ENCODE peak calls at places on chromosomes 7 and 10, in seven cellular contexts. Y is Peyer's patch; N is gastrocnemius medialis; X is RWPE1; W is IMR-90; P is Calu3; B is CD8-positive, alpha-beta T cell. Z is an unnamed sample.

GRCh38 chr10:84310470-84310869 is 17.9 kb upstream of the CCSER2 start:
- DNase-seq in X (no peak), N (no peak), P (no peak), Y (no peak), B (no peak), W (peak; percentile 86), Z (no peak)

GRCh38 chr7:85184599-85185354 is 2.1 kb downstream of the SEMA3D start:
- DNase-seq in P (no peak), B (peak; percentile 8), X (no peak), Y (no peak), W (peak; percentile 37), N (no peak), Z (no peak)

GRCh38 chr10:100969175-100970075 is at the start of gene SEMA4G:
- DNase-seq in B (peak; percentile 34), X (peak; percentile 54), P (peak; percentile 58), N (no peak), W (peak; percentile 12), Y (peak; percentile 79), Z (no peak)

GRCh38 chr10:11204355-11204879 is 186.7 kb downstream of the CELF2 start:
- DNase-seq in W (no peak), P (no peak), B (peak; percentile 45), X (no peak), Y (no peak), N (no peak), Z (no peak)

GRCh38 chr10:115795964-115796363 is 477.0 kb downstream of the GFRA1 start:
- DNase-seq in W (no peak), B (no peak), P (no peak), N (no peak), X (no peak), Y (no peak), Z (no peak)

GRCh38 chr7:129169171-129169643 is 19.2 kb upstream of the SMO start:
- DNase-seq in B (peak; percentile 42), X (peak; percentile 20), W (no peak), Y (peak; percentile 61), P (peak; percentile 18), N (no peak), Z (no peak)

GRCh38 chr10:16967000-16967865 is 150.0 kb upstream of the RSU1 start:
- DNase-seq in B (no peak), W (peak; percentile 94), X (no peak), Y (no peak), N (no peak), P (no peak), Z (no peak)

GRCh38 chr7:111711426-111712065 is 149.3 kb upstream of the IMMP2L start:
- DNase-seq in X (no peak), P (no peak), Y (no peak), B (no peak), N (no peak), W (no peak), Z (no peak)

GRCh38 chr7:102810916-102811315 is 62.1 kb downstream of the FAM185A start:
- DNase-seq in Y (no peak), P (no peak), X (no peak), W (peak; percentile 53), B (no peak), N (no peak), Z (no peak)

GRCh38 chr7:17041324-17041723 is 159.5 kb upstream of the AGR3 start:
- DNase-seq in X (peak; percentile 37), Y (no peak), N (no peak), B (no peak), P (no peak), W (peak; percentile 96), Z (no peak)

GRCh38 chr7:12257582-12257981 is 46.5 kb downstream of the TMEM106B start:
- DNase-seq in P (no peak), W (peak; percentile 39), N (no peak), X (no peak), B (no peak), Y (no peak), Z (no peak)

GRCh38 chr7:142275028-142275427 is 17.2 kb upstream of the PRSS58 start:
- DNase-seq in W (no peak), P (no peak), Y (no peak), X (no peak), B (no peak), N (no peak), Z (no peak)

GRCh38 chr7:75572814-75573213 is 80.7 kb downstream of the SPDYE5 start:
- DNase-seq in X (no peak), Y (no peak), W (no peak), P (no peak), B (no peak), N (no peak), Z (no peak)

GRCh38 chr7:142636751-142637150 is 112.5 kb upstream of the PRSS1 start:
- DNase-seq in W (no peak), B (peak; percentile 74), Y (no peak), P (no peak), N (no peak), X (no peak), Z (no peak)

GRCh38 chr7:107596881-107597581 is 17.0 kb downstream of the BCAP29 start:
- DNase-seq in B (no peak), N (no peak), Y (no peak), W (no peak), P (no peak), X (no peak), Z (no peak)

GRCh38 chr10:103504181-103504783 is 10.8 kb downstream of the NEURL1 start:
- DNase-seq in N (no peak), Y (no peak), P (peak; percentile 59), B (peak; percentile 50), W (peak; percentile 94), X (peak; percentile 47), Z (no peak)

GRCh38 chr10:86308056-86308455 is 58.5 kb downstream of the GRID1 start:
- DNase-seq in Y (no peak), X (no peak), N (no peak), P (no peak), W (no peak), B (no peak), Z (peak; percentile 9)

DNA sequence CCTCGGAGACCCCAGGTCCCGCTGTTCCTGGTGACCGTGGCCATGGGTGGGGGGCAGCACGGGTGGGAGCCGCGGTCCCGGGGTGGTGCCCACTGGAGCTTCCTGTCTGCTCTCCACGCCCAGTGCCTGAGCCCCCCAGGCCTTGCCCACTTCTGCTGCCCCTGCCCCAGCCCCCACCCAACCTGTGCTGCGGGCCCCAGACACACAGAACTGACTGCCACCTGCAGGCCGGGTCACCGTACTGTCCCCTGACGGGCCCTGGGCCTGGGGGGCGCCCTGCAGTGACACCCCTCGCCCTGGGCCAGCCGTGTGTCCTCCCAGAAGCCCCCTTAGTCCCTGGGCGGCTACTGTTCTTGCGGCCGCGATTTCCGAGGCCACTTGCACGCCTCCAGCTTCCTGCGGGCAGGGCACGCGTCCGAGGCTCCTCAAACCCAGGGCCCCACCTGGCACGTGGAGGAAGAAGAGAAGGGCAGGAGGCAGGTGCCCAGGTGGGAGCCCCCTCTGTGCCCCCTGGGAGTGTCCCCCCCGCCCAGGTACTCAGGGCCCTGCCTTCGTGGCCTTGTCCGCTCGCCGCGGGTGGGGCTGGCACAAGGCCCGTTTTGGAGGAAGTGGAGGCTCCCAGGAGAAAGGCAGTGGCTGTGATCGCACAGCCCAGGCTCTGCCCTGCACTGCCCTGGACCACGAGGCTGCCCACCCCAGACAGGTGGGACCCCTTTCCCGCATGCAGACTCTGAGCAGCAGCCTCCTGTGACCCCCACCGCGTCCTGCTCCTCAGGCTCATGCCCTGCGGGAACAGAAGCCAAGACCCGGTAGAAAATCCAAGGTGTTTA is 10.4 kb downstream of the TMEM184A start:
- DNase-seq in N (no peak), W (no peak), P (no peak), Y (no peak), B (no peak), X (no peak), Z (peak; percentile 46)
- TF ChIP-seq CTCF in N (no peak), W (no peak), P (peak; percentile 43), Y (no peak), B (no peak), X (no peak), Z (peak; percentile 24)

GRCh38 chr7:78226059-78226658 is 427.6 kb downstream of the PHTF2 start:
- DNase-seq in B (no peak), N (no peak), W (peak; percentile 45), X (no peak), Y (no peak), P (peak; percentile 45), Z (no peak)
- TF ChIP-seq CTCF in B (no peak), N (no peak), W (peak; percentile 52), X (peak; percentile 40), Y (peak; percentile 26), P (peak; percentile 32), Z (no peak)

DNA sequence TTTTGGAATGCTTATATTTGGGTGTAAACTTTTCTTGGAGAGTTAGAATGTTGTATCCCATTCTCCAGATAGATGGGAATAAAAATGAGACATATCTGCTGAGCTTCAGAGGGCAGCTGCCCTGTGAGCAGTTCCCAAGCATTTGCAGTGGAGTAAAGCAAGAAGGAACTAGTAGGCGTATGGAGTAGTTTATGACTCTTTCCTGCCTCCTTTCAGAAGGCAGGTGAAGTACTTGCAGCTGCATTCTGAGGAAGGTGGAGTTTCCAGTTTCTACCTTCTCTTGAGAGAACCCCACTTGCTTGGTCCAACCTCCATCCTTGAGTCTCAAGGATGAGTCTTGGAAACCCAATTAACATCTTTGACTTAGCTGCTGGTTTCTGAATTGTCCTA is 563.6 kb downstream of the LRMDA start:
- DNase-seq in X (no peak), W (no peak), P (no peak), Y (no peak), N (no peak), B (no peak), Z (no peak)
- TF ChIP-seq CTCF in X (no peak), W (no peak), P (no peak), Y (no peak), N (no peak), B (no peak), Z (no peak)

DNA sequence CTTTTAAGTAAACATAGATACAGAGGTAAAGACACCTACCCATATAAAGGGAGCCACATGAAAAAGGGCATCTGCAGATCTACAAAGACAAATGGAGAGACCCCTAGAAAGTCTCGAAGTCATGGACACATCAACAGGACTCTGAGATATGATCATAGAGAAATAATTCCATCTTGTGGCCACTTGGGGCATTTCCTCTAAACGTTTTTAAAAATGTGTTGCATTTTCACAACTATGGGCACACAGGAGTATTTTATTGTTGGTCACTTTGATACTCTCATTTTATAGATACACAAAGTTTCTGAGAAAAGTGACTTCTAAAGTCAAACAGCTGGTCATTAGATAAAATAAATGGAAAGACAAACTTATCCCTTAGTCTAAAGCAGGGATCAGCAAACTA is 87.1 kb downstream of the CRTAC1 start:
- DNase-seq in W (no peak), Y (no peak), X (no peak), N (no peak), B (no peak), P (no peak), Z (no peak)
- TF ChIP-seq CTCF in W (no peak), Y (no peak), X (no peak), N (no peak), B (no peak), P (no peak), Z (no peak)

Z was measured in CD14-positive monocyte.